ENCODE peak calls at places on chromosomes 5 and 9, in five cellular contexts. W, K, A, Q and D are unnamed samples.

GRCh38 chr9:104553261-104553660 is 15.7 kb upstream of the OR13C8 start:
- DNase-seq in K (no peak), W (no peak), A (no peak), Q (no peak), D (no peak)

GRCh38 chr5:146703499-146703898 is 175.1 kb downstream of the PPP2R2B start:
- DNase-seq in W (no peak), K (no peak), Q (no peak), A (no peak), D (no peak)

GRCh38 chr5:174282391-174282790 is 236.9 kb downstream of the NSG2 start:
- DNase-seq in K (no peak), W (no peak), Q (no peak), A (no peak), D (no peak)

GRCh38 chr5:54835642-54836041 is 149.8 kb downstream of the ESM1 start:
- DNase-seq in Q (no peak), K (no peak), A (no peak), W (peak; percentile 53), D (peak; percentile 90)

GRCh38 chr5:184461-184860 is 6.8 kb upstream of the LRRC14B start:
- DNase-seq in A (no peak), Q (no peak), W (no peak), K (no peak), D (no peak)

GRCh38 chr5:133861161-133861737 is 107.2 kb downstream of the C5orf15 start:
- DNase-seq in W (no peak), Q (no peak), A (no peak), K (no peak), D (no peak)

GRCh38 chr5:45533692-45534091 is 162.5 kb downstream of the HCN1 start:
- DNase-seq in Q (no peak), K (no peak), A (no peak), W (no peak), D (no peak)

GRCh38 chr9:111582888-111583287 is 16.6 kb downstream of the PTGR1 start:
- DNase-seq in W (peak; percentile 45), A (no peak), Q (no peak), K (no peak), D (peak; percentile 63)

GRCh38 chr9:26145938-26146337 is 467.7 kb upstream of the TUSC1 start:
- DNase-seq in K (no peak), A (no peak), W (no peak), Q (no peak), D (no peak)

GRCh38 chr5:171676286-171676944 is 109.2 kb upstream of the SMIM23 start:
- DNase-seq in Q (no peak), A (no peak), W (no peak), K (no peak), D (no peak)

GRCh38 chr5:95424526-95424925 is 33.4 kb downstream of the FAM81B start:
- DNase-seq in Q (no peak), W (no peak), K (no peak), A (no peak), D (no peak)

GRCh38 chr5:178589180-178590140 is 733 bp downstream of the COL23A1 start:
- DNase-seq in A (no peak), Q (no peak), K (peak; percentile 68), W (peak; percentile 16), D (peak; percentile 11)

GRCh38 chr5:177462021-177462670 is 11.3 kb downstream of the DBN1 start:
- DNase-seq in K (peak; percentile 61), W (no peak), A (no peak), Q (no peak), D (no peak)

GRCh38 chr9:101397746-101398334 is 578 bp downstream of the MRPL50 start:
- DNase-seq in K (no peak), W (no peak), Q (no peak), A (no peak), D (no peak)

GRCh38 chr9:76652894-76653293 is 111.3 kb upstream of the PCA3 start:
- DNase-seq in A (no peak), K (no peak), Q (no peak), W (no peak), D (peak; percentile 37)

GRCh38 chr5:155729684-155730059 is 597.3 kb upstream of the SGCD start:
- DNase-seq in A (peak; percentile 78), Q (no peak), K (peak; percentile 16), W (no peak), D (no peak)

GRCh38 chr9:68844196-68844595 is 139.2 kb downstream of the PIP5K1B start:
- DNase-seq in Q (no peak), K (no peak), A (peak; percentile 81), W (no peak), D (no peak)

GRCh38 chr5:54514841-54515432 is 2.6 kb upstream of the SNX18 start:
- DNase-seq in K (no peak), Q (no peak), W (peak; percentile 51), A (no peak), D (peak; percentile 81)

GRCh38 chr9:12859704-12860251 is 85.0 kb downstream of the LURAP1L start:
- DNase-seq in Q (no peak), W (peak; percentile 79), A (no peak), K (no peak), D (peak; percentile 78)

GRCh38 chr9:133835273-133835901 is 97.2 kb upstream of the SARDH start:
- DNase-seq in A (no peak), Q (no peak), K (no peak), W (no peak), D (no peak)

GRCh38 chr5:120330555-120330954 is 133.5 kb upstream of the PRR16 start:
- DNase-seq in A (no peak), W (no peak), Q (no peak), K (no peak), D (no peak)

GRCh38 chr9:133256686-133257091 is 18.3 kb downstream of the ABO start:
- DNase-seq in W (no peak), K (no peak), A (no peak), Q (no peak), D (no peak)

GRCh38 chr9:114246558-114246957 is 76.3 kb upstream of the ORM1 start:
- DNase-seq in W (peak; percentile 3), A (no peak), K (no peak), Q (no peak), D (peak; percentile 46)

GRCh38 chr5:136457390-136458094 is 92.2 kb upstream of the TRPC7 start:
- DNase-seq in Q (no peak), K (no peak), A (no peak), W (no peak), D (no peak)